ENCODE peak calls at places on chromosomes 16 and 17, in four cellular contexts. One of them, this sample, is unnamed.

GRCh38 chr17:50807675-50808074 is 27.7 kb upstream of the WFIKKN2 start:
- DNase-seq in lower lobe of right lung: no peak
- DNase-seq in right atrium auricular region: no peak
- DNase-seq in foreskin fibroblast: no peak
- DNase-seq in this sample: no peak

GRCh38 chr17:4796550-4796915 is 569 bp downstream of the PSMB6 start:
- DNase-seq in right atrium auricular region: no peak
- DNase-seq in lower lobe of right lung: no peak
- DNase-seq in foreskin fibroblast: peak; percentile 72
- DNase-seq in this sample: no peak

GRCh38 chr17:76053230-76054111 is 18.8 kb downstream of the SRP68 start:
- DNase-seq in foreskin fibroblast: peak; percentile 71
- DNase-seq in lower lobe of right lung: no peak
- DNase-seq in right atrium auricular region: no peak
- DNase-seq in this sample: no peak

GRCh38 chr17:43931062-43931571 is 11.2 kb downstream of the PPY start:
- DNase-seq in right atrium auricular region: no peak
- DNase-seq in lower lobe of right lung: no peak
- DNase-seq in foreskin fibroblast: no peak
- DNase-seq in this sample: no peak

GRCh38 chr16:4106516-4106915 is 9.7 kb downstream of the ADCY9 start:
- DNase-seq in foreskin fibroblast: no peak
- DNase-seq in lower lobe of right lung: peak; percentile 1
- DNase-seq in right atrium auricular region: no peak
- DNase-seq in this sample: no peak

GRCh38 chr17:71801301-71801700 is 319.5 kb upstream of the SOX9 start:
- DNase-seq in lower lobe of right lung: no peak
- DNase-seq in right atrium auricular region: no peak
- DNase-seq in foreskin fibroblast: peak; percentile 36
- DNase-seq in this sample: peak; percentile 91

GRCh38 chr16:19694989-19695388 is 23.0 kb downstream of the KNOP1 start:
- DNase-seq in right atrium auricular region: no peak
- DNase-seq in foreskin fibroblast: no peak
- DNase-seq in lower lobe of right lung: no peak
- DNase-seq in this sample: no peak

GRCh38 chr17:79797492-79798295 is 817 bp upstream of the CBX8 start:
- DNase-seq in lower lobe of right lung: no peak
- DNase-seq in foreskin fibroblast: no peak
- DNase-seq in right atrium auricular region: no peak
- DNase-seq in this sample: no peak

GRCh38 chr17:31564291-31564690 is 172.8 kb downstream of the RAB11FIP4 start:
- DNase-seq in foreskin fibroblast: peak; percentile 61
- DNase-seq in right atrium auricular region: no peak
- DNase-seq in lower lobe of right lung: no peak
- DNase-seq in this sample: no peak

GRCh38 chr16:69181-69580 is 3.2 kb downstream of the RHBDF1 start:
- DNase-seq in right atrium auricular region: no peak
- DNase-seq in lower lobe of right lung: no peak
- DNase-seq in foreskin fibroblast: no peak
- DNase-seq in this sample: no peak

GRCh38 chr16:3431779-3432219 is 11.5 kb downstream of the ZNF597 start:
- DNase-seq in lower lobe of right lung: peak; percentile 59
- DNase-seq in right atrium auricular region: no peak
- DNase-seq in foreskin fibroblast: peak; percentile 61
- DNase-seq in this sample: no peak

GRCh38 chr17:81542431-81543338 is 9.5 kb downstream of the FAAP100 start:
- DNase-seq in lower lobe of right lung: no peak
- DNase-seq in right atrium auricular region: no peak
- DNase-seq in foreskin fibroblast: no peak
- DNase-seq in this sample: no peak

GRCh38 chr17:7589204-7589868 is 558 bp downstream of the SOX15 start:
- DNase-seq in foreskin fibroblast: peak; percentile 96
- DNase-seq in right atrium auricular region: peak; percentile 89
- DNase-seq in lower lobe of right lung: peak; percentile 90
- DNase-seq in this sample: peak; percentile 64

GRCh38 chr17:32769846-32770245 is 107.1 kb downstream of the MYO1D start:
- DNase-seq in foreskin fibroblast: no peak
- DNase-seq in right atrium auricular region: no peak
- DNase-seq in lower lobe of right lung: no peak
- DNase-seq in this sample: no peak

GRCh38 chr16:76081936-76082335 is 195.3 kb upstream of the CNTNAP4 start:
- DNase-seq in lower lobe of right lung: no peak
- DNase-seq in foreskin fibroblast: no peak
- DNase-seq in right atrium auricular region: no peak
- DNase-seq in this sample: no peak

GRCh38 chr16:27485811-27486210 is 63.9 kb downstream of the GTF3C1 start:
- DNase-seq in lower lobe of right lung: no peak
- DNase-seq in right atrium auricular region: no peak
- DNase-seq in foreskin fibroblast: no peak
- DNase-seq in this sample: no peak

GRCh38 chr17:78355045-78355641 is 4.7 kb downstream of the SOCS3 start:
- DNase-seq in lower lobe of right lung: no peak
- DNase-seq in foreskin fibroblast: no peak
- DNase-seq in right atrium auricular region: no peak
- DNase-seq in this sample: no peak

GRCh38 chr16:73176577-73177013 is 128.7 kb upstream of the ZFHX3 start:
- DNase-seq in right atrium auricular region: no peak
- DNase-seq in foreskin fibroblast: peak; percentile 95
- DNase-seq in lower lobe of right lung: no peak
- DNase-seq in this sample: peak; percentile 22

GRCh38 chr16:66750279-66751134 is 902 bp downstream of the DYNC1LI2 start:
- DNase-seq in foreskin fibroblast: peak; percentile 39
- DNase-seq in right atrium auricular region: no peak
- DNase-seq in lower lobe of right lung: no peak
- DNase-seq in this sample: no peak

GRCh38 chr16:66752379-66752778 is 970 bp upstream of the DYNC1LI2 start:
- DNase-seq in lower lobe of right lung: no peak
- DNase-seq in right atrium auricular region: no peak
- DNase-seq in foreskin fibroblast: no peak
- DNase-seq in this sample: no peak

GRCh38 chr16:66751135-66751991 is at the start of gene DYNC1LI2:
- DNase-seq in foreskin fibroblast: peak; percentile 89
- DNase-seq in right atrium auricular region: peak; percentile 70
- DNase-seq in lower lobe of right lung: peak; percentile 89
- DNase-seq in this sample: peak; percentile 24

GRCh38 chr16:66752958-66753357 is 1.5 kb upstream of the DYNC1LI2 start:
- DNase-seq in right atrium auricular region: no peak
- DNase-seq in foreskin fibroblast: no peak
- DNase-seq in lower lobe of right lung: no peak
- DNase-seq in this sample: no peak

GRCh38 chr16:66751992-66752322 is 548 bp upstream of the DYNC1LI2 start:
- DNase-seq in right atrium auricular region: no peak
- DNase-seq in foreskin fibroblast: no peak
- DNase-seq in lower lobe of right lung: no peak
- DNase-seq in this sample: no peak
- H3K4me3 ChIP-seq in right atrium auricular region: peak overlapping the region; percentile 97
- H3K4me3 ChIP-seq in foreskin fibroblast: peak overlapping the region; percentile 43
- H3K4me3 ChIP-seq in lower lobe of right lung: peak overlapping the region; percentile 83
- H3K4me3 ChIP-seq in this sample: peak overlapping the region; percentile 76

DNA sequence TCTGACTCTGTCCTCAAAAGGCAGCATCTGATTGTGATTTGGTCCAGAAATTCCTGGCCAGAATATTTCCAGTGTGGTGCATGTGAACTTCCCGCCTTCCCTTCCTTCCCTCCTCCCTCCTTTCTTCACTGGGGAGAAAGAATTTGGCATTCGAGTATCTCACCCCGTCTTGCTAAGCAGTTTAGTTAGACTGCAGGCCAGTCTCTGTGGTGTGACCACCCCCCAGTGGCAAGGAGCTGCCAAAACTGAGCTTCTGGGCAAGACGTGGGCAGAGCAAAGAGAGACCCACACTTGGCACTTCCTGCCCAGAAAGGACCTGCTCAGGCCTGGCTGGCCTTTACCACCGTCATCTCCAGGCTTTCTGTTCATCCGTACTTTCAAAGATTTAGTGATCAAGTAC is 36.4 kb downstream of the SNX20 start:
- DNase-seq in foreskin fibroblast: peak; percentile 15
- DNase-seq in lower lobe of right lung: no peak
- DNase-seq in right atrium auricular region: no peak
- DNase-seq in this sample: no peak
- TF ChIP-seq CTCF in foreskin fibroblast: peak; percentile 3
- TF ChIP-seq CTCF in lower lobe of right lung: peak; percentile 29
- TF ChIP-seq CTCF in right atrium auricular region: peak; percentile 46
- TF ChIP-seq CTCF in this sample: peak; percentile 31

DNA sequence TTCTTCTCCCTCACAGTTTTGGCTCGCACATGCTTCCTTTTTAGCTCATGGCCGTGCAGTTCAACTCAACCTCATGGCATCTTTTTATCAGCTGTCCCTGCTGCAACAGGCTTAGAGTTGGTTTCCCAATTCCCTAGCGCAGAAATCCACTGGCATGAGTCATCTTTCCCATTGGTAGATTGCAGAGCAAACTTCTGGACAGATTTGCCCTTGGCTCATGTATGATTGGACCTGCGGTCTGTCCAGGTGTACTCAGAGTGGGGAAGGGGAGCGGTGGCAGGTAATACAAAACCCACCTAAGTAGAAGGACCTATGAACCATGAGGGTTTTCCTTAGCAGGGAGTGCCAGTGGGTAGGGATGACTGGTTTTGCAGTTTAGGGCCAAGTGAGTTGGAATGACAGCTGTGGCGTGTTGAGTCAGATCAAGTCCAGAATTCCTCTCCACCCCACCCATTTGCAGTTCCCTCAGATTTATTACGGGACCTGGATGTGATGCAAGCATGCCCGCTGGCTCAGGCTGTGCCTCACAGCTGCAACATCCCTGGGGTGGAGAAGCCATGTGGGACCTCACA is 584.7 kb downstream of the WWOX start:
- DNase-seq in foreskin fibroblast: peak; percentile 82
- DNase-seq in right atrium auricular region: peak; percentile 89
- DNase-seq in lower lobe of right lung: no peak
- DNase-seq in this sample: peak; percentile 31
- H3K4me3 ChIP-seq in foreskin fibroblast: no peak overlapping the region
- H3K4me3 ChIP-seq in right atrium auricular region: no peak overlapping the region
- H3K4me3 ChIP-seq in lower lobe of right lung: no peak overlapping the region
- H3K4me3 ChIP-seq in this sample: no peak overlapping the region

GRCh38 chr17:29929544-29930398 is at the start of gene SSH2:
- DNase-seq in lower lobe of right lung: peak; percentile 94
- DNase-seq in foreskin fibroblast: peak; percentile 94
- DNase-seq in right atrium auricular region: peak; percentile 83
- DNase-seq in this sample: no peak

GRCh38 chr17:29931253-29931932 is 1.4 kb upstream of the SSH2 start:
- DNase-seq in lower lobe of right lung: peak; percentile 63
- DNase-seq in foreskin fibroblast: peak; percentile 84
- DNase-seq in right atrium auricular region: peak; percentile 75
- DNase-seq in this sample: peak; percentile 62

GRCh38 chr17:29936724-29937123 is 4.7 kb upstream of the EFCAB5 start:
- DNase-seq in right atrium auricular region: no peak
- DNase-seq in foreskin fibroblast: no peak
- DNase-seq in lower lobe of right lung: no peak
- DNase-seq in this sample: no peak

GRCh38 chr17:29930399-29931010 is 477 bp upstream of the SSH2 start:
- DNase-seq in lower lobe of right lung: no peak
- DNase-seq in foreskin fibroblast: no peak
- DNase-seq in right atrium auricular region: no peak
- DNase-seq in this sample: no peak

DNA sequence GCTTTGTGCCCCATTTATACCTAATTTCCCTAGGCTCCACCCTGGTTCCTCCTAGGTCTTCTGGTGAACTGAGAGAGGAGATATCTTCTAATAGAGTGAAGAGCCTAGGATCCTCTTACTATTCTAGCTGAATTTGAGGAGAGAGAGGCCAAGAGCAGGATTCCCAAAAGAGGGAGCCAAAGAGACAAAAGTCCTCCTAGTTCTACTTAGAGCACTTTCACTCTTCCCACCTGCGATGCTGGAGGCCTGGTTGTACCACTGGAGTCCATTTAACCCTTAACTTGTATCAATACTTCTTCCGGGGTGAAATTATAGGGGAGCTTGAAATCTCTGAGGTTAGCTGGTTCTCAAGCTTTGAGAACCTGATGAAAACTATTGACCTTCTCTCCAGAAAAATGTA is 3.4 kb upstream of the SSH2 start:
- DNase-seq in right atrium auricular region: no peak
- DNase-seq in foreskin fibroblast: peak; percentile 63
- DNase-seq in lower lobe of right lung: no peak
- DNase-seq in this sample: no peak
- TF ChIP-seq CTCF in right atrium auricular region: no peak
- TF ChIP-seq CTCF in foreskin fibroblast: peak; percentile 59
- TF ChIP-seq CTCF in lower lobe of right lung: no peak
- TF ChIP-seq CTCF in this sample: peak; percentile 60